ENCODE peak calls at places on chromosomes 1 and 21, in four cellular contexts. V is fibroblast of the aortic adventitia, R is T-cell, F is pulmonary artery endothelial cell. Y is an unnamed sample.
A peak's percentile ranks its signal among the peaks of the same experiment; 100 is the strongest.

GRCh38 chr1:209618756-209619420 is 33.3 kb downstream of the LAMB3 start:
- DNase-seq in V (no peak), R (no peak), F (no peak), Y (no peak)

GRCh38 chr1:230270940-230271325 is 155.2 kb downstream of the PGBD5 start:
- DNase-seq in V (no peak), R (no peak), F (no peak), Y (no peak)

GRCh38 chr21:15406791-15407190 is 323.0 kb upstream of the USP25 start:
- DNase-seq in V (no peak), R (no peak), F (no peak), Y (no peak)

GRCh38 chr1:182476625-182477024 is 26.7 kb downstream of the RGSL1 start:
- DNase-seq in V (no peak), R (no peak), F (no peak), Y (no peak)

GRCh38 chr1:223819730-223820514 is 25.8 kb downstream of the TP53BP2 start:
- DNase-seq in V (peak; percentile 92), R (no peak), F (no peak), Y (no peak)

GRCh38 chr1:212118167-212118871 is 82.8 kb downstream of the DTL start:
- DNase-seq in V (peak; percentile 21), R (no peak), F (no peak), Y (no peak)

GRCh38 chr1:212566522-212567479 is 41.8 kb upstream of the ATF3 start:
- DNase-seq in V (peak; percentile 60), R (no peak), F (peak; percentile 45), Y (no peak)

GRCh38 chr1:106621853-106622252 is 434.6 kb upstream of the PRMT6 start:
- DNase-seq in V (peak; percentile 16), R (no peak), F (no peak), Y (no peak)

GRCh38 chr1:6392880-6393399 is 627 bp downstream of the ACOT7 start:
- DNase-seq in V (no peak), R (no peak), F (no peak), Y (no peak)

GRCh38 chr1:76035053-76035452 is 39.5 kb upstream of the ST6GALNAC3 start:
- DNase-seq in V (no peak), R (no peak), F (no peak), Y (no peak)

GRCh38 chr1:112515311-112516009 is 6.7 kb downstream of the WNT2B start:
- DNase-seq in V (peak; percentile 82), R (no peak), F (peak; percentile 10), Y (no peak)

GRCh38 chr1:234260578-234260977 is 112.7 kb upstream of the COA6 start:
- DNase-seq in V (no peak), R (no peak), F (no peak), Y (no peak)

GRCh38 chr21:15414057-15414456 is 315.7 kb upstream of the USP25 start:
- DNase-seq in V (no peak), R (no peak), F (no peak), Y (no peak)

GRCh38 chr1:59438058-59438560 is 141.2 kb downstream of the FGGY start:
- DNase-seq in V (no peak), R (no peak), F (no peak), Y (no peak)

GRCh38 chr21:39373634-39374033 is 24.7 kb upstream of the HMGN1 start:
- DNase-seq in V (peak; percentile 46), R (no peak), F (no peak), Y (no peak)

GRCh38 chr1:231626951-231627614 is 493 bp downstream of the DISC1 start:
- DNase-seq in V (peak; percentile 31), R (peak; percentile 27), F (peak; percentile 24), Y (peak; percentile 82)

GRCh38 chr21:42302292-42302650 is 12.9 kb downstream of the TFF3 start:
- DNase-seq in V (no peak), R (no peak), F (no peak), Y (no peak)

GRCh38 chr1:183576537-183576936 is 13.7 kb downstream of the NCF2 start:
- DNase-seq in V (no peak), R (no peak), F (no peak), Y (no peak)

GRCh38 chr1:227741166-227741870 is 6.1 kb downstream of the SNAP47 start:
- DNase-seq in V (no peak), R (no peak), F (no peak), Y (no peak)

GRCh38 chr21:32803651-32804050 is 32.1 kb upstream of the PAXBP1 start:
- DNase-seq in V (peak; percentile 7), R (no peak), F (peak; percentile 56), Y (no peak)

GRCh38 chr1:26079178-26079563 is 11.7 kb upstream of the TRIM63 start:
- DNase-seq in V (no peak), R (no peak), F (no peak), Y (no peak)

GRCh38 chr1:63116016-63116415 is 206.4 kb upstream of the FOXD3 start:
- DNase-seq in V (peak; percentile 15), R (no peak), F (no peak), Y (no peak)

GRCh38 chr1:183808296-183809027 is 3.5 kb downstream of the RGL1 start:
- DNase-seq in V (peak; percentile 24), R (no peak), F (no peak), Y (no peak)

GRCh38 chr1:43584203-43584602 is 53.5 kb downstream of the PTPRF start:
- DNase-seq in V (no peak), R (no peak), F (no peak), Y (no peak)

GRCh38 chr1:8646189-8646588 is 171.3 kb downstream of the RERE start:
- DNase-seq in V (no peak), R (no peak), F (no peak), Y (no peak)

GRCh38 chr1:34268311-34269042 is 91.8 kb downstream of the C1orf94 start:
- DNase-seq in V (peak; percentile 91), R (no peak), F (no peak), Y (peak; percentile 22)

GRCh38 chr1:41152622-41153044 is 89.5 kb downstream of the SCMH1 start:
- DNase-seq in V (peak; percentile 95), R (no peak), F (no peak), Y (no peak)

GRCh38 chr1:48776400-48777218 is at the start of gene BEND5:
- DNase-seq in V (peak; percentile 13), R (peak; percentile 60), F (no peak), Y (peak; percentile 47)

GRCh38 chr1:5994713-5995621 is 2.7 kb upstream of the NPHP4 start:
- DNase-seq in V (no peak), R (peak; percentile 58), F (no peak), Y (no peak)

GRCh38 chr1:43987159-43988022 is 4.0 kb upstream of the CCDC24 start:
- DNase-seq in V (no peak), R (no peak), F (no peak), Y (no peak)

GRCh38 chr1:30466026-30466425 is 257.4 kb downstream of the MATN1 start:
- DNase-seq in V (no peak), R (no peak), F (no peak), Y (no peak)

GRCh38 chr21:42673633-42674328 is 20.4 kb downstream of the PDE9A start:
- DNase-seq in V (no peak), R (no peak), F (no peak), Y (no peak)

GRCh38 chr21:26374817-26375216 is 198.3 kb downstream of the CYYR1 start:
- DNase-seq in V (no peak), R (no peak), F (no peak), Y (no peak)

GRCh38 chr1:186498695-186499389 is 37.9 kb upstream of the PDC start:
- DNase-seq in V (peak; percentile 78), R (no peak), F (no peak), Y (no peak)